ENCODE peak calls at places on chromosome 10, in four cellular contexts. P, T, I and G are unnamed samples.
A peak's percentile ranks its signal among the peaks of the same experiment; 100 is the strongest.

GRCh38 chr10:2882628-2883027 is 184.7 kb upstream of the PFKP start:
- DNase-seq in P (no peak), I (no peak), T (no peak), G (no peak)

GRCh38 chr10:49368256-49368655 is 27.6 kb downstream of the DRGX start:
- DNase-seq in I (no peak), P (no peak), T (no peak), G (no peak)

GRCh38 chr10:77524300-77524711 is 113.3 kb downstream of the KCNMA1 start:
- DNase-seq in P (no peak), T (no peak), I (peak; percentile 74), G (no peak)

GRCh38 chr10:10394933-10395658 is 622.6 kb upstream of the CELF2 start:
- DNase-seq in T (no peak), P (no peak), I (no peak), G (no peak)

GRCh38 chr10:78972160-78972946 is 96.4 kb upstream of the ZMIZ1 start:
- DNase-seq in P (no peak), I (peak; percentile 99), T (peak; percentile 90), G (no peak)

GRCh38 chr10:35027567-35027966 is 62.6 kb downstream of the CUL2 start:
- DNase-seq in P (no peak), T (no peak), I (peak; percentile 34), G (no peak)

GRCh38 chr10:53314856-53315255 is 542.3 kb upstream of the MBL2 start:
- DNase-seq in P (no peak), T (no peak), I (peak; percentile 21), G (no peak)

GRCh38 chr10:13658864-13659685 is 72.3 kb downstream of the PRPF18 start:
- DNase-seq in I (no peak), P (no peak), T (no peak), G (no peak)

GRCh38 chr10:116912162-116912561 is 62.9 kb downstream of the ENO4 start:
- DNase-seq in P (no peak), T (no peak), I (no peak), G (no peak)

GRCh38 chr10:35661236-35661635 is 19.1 kb upstream of the FZD8 start:
- DNase-seq in P (no peak), T (no peak), I (no peak), G (no peak)

GRCh38 chr10:14010083-14010551 is 320.6 kb downstream of the FRMD4A start:
- DNase-seq in P (no peak), T (no peak), I (peak; percentile 91), G (no peak)

GRCh38 chr10:118045842-118046490 is 775 bp downstream of the RAB11FIP2 start:
- DNase-seq in I (peak; percentile 61), T (no peak), P (peak; percentile 2), G (peak; percentile 71)

GRCh38 chr10:18504161-18504560 is 147.2 kb downstream of the NSUN6 start:
- DNase-seq in I (no peak), T (no peak), P (no peak), G (no peak)